ENCODE peak calls at places on chromosomes 13 and 19, in five cellular contexts. L is ovary, N is fibroblast of lung, Z is SHP77, S is ACHN. F is an unnamed sample.

GRCh38 chr19:17172624-17173345 is 42.4 kb upstream of the USE1 start:
- DNase-seq in L (no peak), N (no peak), Z (no peak), S (no peak), F (no peak)

GRCh38 chr19:9431475-9431874 is 3.9 kb downstream of the ZNF266 start:
- DNase-seq in L (no peak), N (peak; percentile 15), Z (no peak), S (no peak), F (peak; percentile 87)

GRCh38 chr13:91988331-91988730 is 589.9 kb downstream of the GPC5 start:
- DNase-seq in L (no peak), N (no peak), Z (no peak), S (no peak), F (no peak)

GRCh38 chr13:38883783-38884182 is 106.8 kb downstream of the STOML3 start:
- DNase-seq in L (no peak), N (no peak), Z (no peak), S (no peak), F (no peak)

GRCh38 chr19:50772408-50773311 is 2.4 kb downstream of the GPR32 start:
- DNase-seq in L (no peak), N (no peak), Z (peak; percentile 16), S (no peak), F (no peak)

GRCh38 chr13:19062019-19062646 is 119.5 kb downstream of the TUBA3C start:
- DNase-seq in L (no peak), N (no peak), Z (no peak), S (no peak), F (no peak)

GRCh38 chr19:40241809-40242384 is 15.4 kb upstream of the CCNP start:
- DNase-seq in L (peak; percentile 81), N (peak; percentile 9), Z (no peak), S (no peak), F (no peak)

GRCh38 chr13:41588899-41589298 is 131.5 kb downstream of the RGCC start:
- DNase-seq in L (no peak), N (peak; percentile 94), Z (no peak), S (peak; percentile 40), F (no peak)

GRCh38 chr13:48602296-48603040 is 51.3 kb upstream of the CYSLTR2 start:
- DNase-seq in L (no peak), N (no peak), Z (no peak), S (no peak), F (no peak)

GRCh38 chr19:11418518-11419506 is at the start of gene RGL3:
- DNase-seq in L (no peak), N (no peak), Z (peak; percentile 61), S (peak; percentile 40), F (peak; percentile 93)

GRCh38 chr19:35843676-35844481 is 8.4 kb downstream of the NPHS1 start:
- DNase-seq in L (no peak), N (no peak), Z (no peak), S (no peak), F (peak; percentile 96)

GRCh38 chr19:49442354-49442753 is 1.0 kb upstream of the SLC17A7 start:
- DNase-seq in L (no peak), N (no peak), Z (no peak), S (peak; percentile 45), F (peak; percentile 67)

F was measured in WTC11.